ENCODE peak calls at places on chromosomes 11 and 22, in five cellular contexts. D, H, Z, G and Y are unnamed samples.

GRCh38 chr22:19707347-19708322 is 6.7 kb upstream of the SEPTIN5 start:
- DNase-seq in G (peak), D (peak), H (no peak), Z (peak), Y (no peak)

GRCh38 chr22:25844601-25845000 is 102.6 kb downstream of the MYO18B start:
- DNase-seq in D (no peak), G (no peak), Z (no peak), H (no peak), Y (no peak)

GRCh38 chr22:43411040-43411919 is 534 bp upstream of the MPPED1 start:
- DNase-seq in Z (no peak), D (no peak), G (peak), H (no peak), Y (no peak)

GRCh38 chr11:124301482-124301881 is 12.3 kb downstream of the OR8D1 start:
- DNase-seq in Z (no peak), D (no peak), H (no peak), G (no peak), Y (no peak)

GRCh38 chr22:29269230-29269604 is 1.1 kb downstream of the EWSR1 start:
- DNase-seq in D (no peak), G (no peak), H (peak), Z (no peak), Y (no peak)

GRCh38 chr22:30267382-30268302 is 991 bp upstream of the OSM start:
- DNase-seq in Z (no peak), D (no peak), G (peak), H (no peak), Y (no peak)

GRCh38 chr22:48807155-48807554 is 1020.5 kb downstream of the BRD1 start:
- DNase-seq in H (no peak), Z (no peak), G (no peak), D (no peak), Y (no peak)

GRCh38 chr11:113319085-113319484 is 4.7 kb downstream of the TTC12 start:
- DNase-seq in D (no peak), Z (no peak), G (no peak), H (no peak), Y (no peak)

GRCh38 chr11:123086315-123086714 is 24.4 kb upstream of the HSPA8 start:
- DNase-seq in Z (no peak), H (no peak), D (no peak), G (no peak), Y (no peak)

GRCh38 chr11:116867619-116868018 is 30.2 kb upstream of the APOA1 start:
- DNase-seq in G (no peak), H (no peak), D (no peak), Z (no peak), Y (no peak)

GRCh38 chr11:71474141-71474770 is 21.3 kb downstream of the NADSYN1 start:
- DNase-seq in D (no peak), Z (no peak), H (no peak), G (no peak), Y (no peak)

GRCh38 chr22:18033204-18033998 is 9.0 kb upstream of the MICAL3 start:
- DNase-seq in H (no peak), G (no peak), D (no peak), Z (no peak), Y (peak)

GRCh38 chr22:43789452-43789851 is 22.7 kb downstream of the EFCAB6 start:
- DNase-seq in D (peak), Z (no peak), G (no peak), H (no peak), Y (no peak)

GRCh38 chr22:18076060-18076497 is 1.7 kb upstream of the PEX26 start:
- DNase-seq in D (peak), G (peak), Z (no peak), H (peak), Y (peak)

GRCh38 chr22:21837184-21837979 is 30.1 kb downstream of the MAPK1 start:
- DNase-seq in H (no peak), G (no peak), D (no peak), Z (no peak), Y (peak)

GRCh38 chr22:40648386-40648785 is 11.9 kb upstream of the MRTFA start:
- DNase-seq in G (no peak), H (no peak), D (no peak), Z (no peak), Y (no peak)

GRCh38 chr11:66011239-66011784 is 496 bp upstream of the CST6 start:
- DNase-seq in Z (no peak), H (no peak), G (peak), D (no peak), Y (no peak)

GRCh38 chr11:113316251-113316650 is 1.9 kb downstream of the TTC12 start:
- DNase-seq in D (no peak), G (no peak), Z (no peak), H (no peak), Y (no peak)

GRCh38 chr11:112785104-112785503 is 176.1 kb upstream of the NCAM1 start:
- DNase-seq in H (no peak), Z (peak), D (peak), G (no peak), Y (no peak)

GRCh38 chr11:15569626-15570025 is 454.9 kb downstream of the INSC start:
- DNase-seq in Z (no peak), H (no peak), G (no peak), D (no peak), Y (no peak)

GRCh38 chr11:64996710-64997380 is at the start of gene BATF2:
- DNase-seq in H (peak), D (peak), G (peak), Z (peak), Y (peak)

GRCh38 chr11:131193101-131193501 is 177.3 kb upstream of the NTM start:
- DNase-seq in H (no peak), Z (no peak), D (no peak), G (no peak), Y (no peak)

DNA sequence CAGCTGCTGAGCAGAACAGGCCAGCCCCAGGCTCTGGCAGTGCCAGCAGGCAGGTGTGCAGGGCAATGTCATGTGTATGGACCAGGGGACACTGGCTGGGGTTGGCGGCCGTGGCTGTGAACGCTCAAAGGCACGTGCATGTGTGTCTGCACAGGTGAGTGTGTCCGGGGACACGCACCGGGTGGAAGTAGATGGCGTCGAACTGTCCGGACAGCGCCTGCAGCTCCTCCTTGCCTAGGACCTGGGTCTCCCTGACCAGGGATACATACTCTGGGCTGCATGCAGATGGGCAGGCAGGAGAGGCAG is 863 bp downstream of the HDAC10 start:
- DNase-seq in Z (no peak), D (no peak), H (no peak), G (no peak), Y (no peak)
- H3K27ac ChIP-seq in Z (no peak), D (no peak), H (no peak), G (peak), Y (peak)

DNA sequence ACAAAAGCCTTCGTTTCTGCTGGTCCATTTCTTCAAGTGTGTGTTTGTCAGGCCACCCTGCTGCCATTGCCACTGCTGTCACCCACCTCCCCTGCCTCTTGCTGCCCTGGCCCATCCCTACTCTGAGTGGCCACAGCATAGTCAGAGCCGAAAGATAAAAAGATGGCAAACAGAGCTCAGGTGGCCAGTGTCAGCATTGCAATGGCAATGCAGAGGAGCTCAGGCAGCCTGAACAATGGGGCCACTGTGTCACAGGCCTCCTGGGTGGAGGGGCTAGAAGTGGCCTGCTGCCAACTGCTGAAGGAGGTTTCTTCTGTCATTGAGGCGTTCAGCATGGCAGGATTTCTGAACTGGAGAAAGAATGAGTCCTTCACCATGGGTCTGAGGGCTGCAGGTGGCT is 137.1 kb downstream of the CSNK2A3 start:
- DNase-seq in Z (no peak), G (no peak), D (no peak), H (no peak), Y (no peak)
- H3K27ac ChIP-seq in Z (no peak), G (no peak), D (no peak), H (no peak), Y (no peak)

GRCh38 chr11:43835104-43835503 is 45.5 kb upstream of the ALKBH3 start:
- DNase-seq in G (no peak), Z (no peak), D (no peak), H (no peak), Y (no peak)
- H3K27ac ChIP-seq in G (no peak), Z (no peak), D (no peak), H (no peak), Y (no peak)

DNA sequence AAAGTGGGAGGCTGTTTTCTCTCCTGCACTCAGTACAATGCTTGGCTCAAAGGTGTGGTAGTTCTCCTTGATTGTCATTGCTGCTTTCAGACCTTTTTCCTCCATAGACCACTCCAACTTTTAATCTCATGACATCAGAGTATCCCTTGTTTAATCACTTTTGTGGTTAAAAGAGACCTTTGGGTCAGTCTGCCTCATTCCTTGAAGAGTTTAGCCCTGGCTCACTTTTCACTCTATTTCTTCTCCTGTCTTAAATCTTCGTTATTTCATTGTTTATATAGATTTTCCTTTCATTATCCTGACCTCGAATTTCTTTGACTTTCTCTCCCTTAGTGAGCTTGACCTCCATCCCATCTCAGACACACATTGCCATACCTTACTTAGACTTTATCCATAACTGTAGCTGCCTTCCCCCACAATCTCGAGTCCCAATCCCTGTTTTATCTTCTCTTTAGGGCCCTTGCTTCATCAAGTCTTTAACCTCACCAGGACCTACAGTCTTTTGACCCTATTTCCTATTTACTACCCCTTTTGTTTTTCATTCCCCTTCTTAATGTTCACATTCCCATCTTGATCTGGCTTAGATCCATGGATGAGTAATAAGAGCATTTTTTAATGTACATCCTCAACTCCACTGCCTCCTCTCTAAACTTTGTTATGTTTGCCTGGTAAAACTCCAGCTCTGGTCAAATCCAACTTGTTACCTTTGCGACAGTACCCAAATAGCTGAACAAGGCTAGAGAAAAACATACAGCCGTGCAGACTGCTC is 9.5 kb downstream of the ATXN10 start:
- DNase-seq in H (no peak), G (no peak), D (no peak), Z (no peak), Y (no peak)
- H3K27ac ChIP-seq in H (no peak), G (no peak), D (no peak), Z (no peak), Y (no peak)

GRCh38 chr11:72552399-72552910 is 118.1 kb upstream of the CLPB start:
- DNase-seq in D (no peak), Z (no peak), H (no peak), G (no peak), Y (no peak)

GRCh38 chr11:72556433-72556832 is 117.8 kb downstream of the PDE2A start:
- DNase-seq in H (no peak), Z (no peak), D (no peak), G (no peak), Y (no peak)

GRCh38 chr11:72553748-72554147 is 119.4 kb upstream of the CLPB start:
- DNase-seq in D (no peak), G (no peak), Z (no peak), H (no peak), Y (peak)

GRCh38 chr11:72548481-72548880 is 114.2 kb upstream of the CLPB start:
- DNase-seq in H (no peak), D (no peak), G (no peak), Z (no peak), Y (no peak)

GRCh38 chr11:72551571-72551970 is 117.2 kb upstream of the CLPB start:
- DNase-seq in G (no peak), D (no peak), H (no peak), Z (no peak), Y (no peak)
- H3K27ac ChIP-seq in G (no peak), D (no peak), H (no peak), Z (no peak), Y (no peak)

GRCh38 chr11:19345519-19345847 is 104.7 kb upstream of the E2F8 start:
- DNase-seq in G (no peak), H (no peak), D (peak), Z (no peak), Y (no peak)
- H3K27ac ChIP-seq in G (peak), H (no peak), D (no peak), Z (no peak), Y (no peak)

DNA sequence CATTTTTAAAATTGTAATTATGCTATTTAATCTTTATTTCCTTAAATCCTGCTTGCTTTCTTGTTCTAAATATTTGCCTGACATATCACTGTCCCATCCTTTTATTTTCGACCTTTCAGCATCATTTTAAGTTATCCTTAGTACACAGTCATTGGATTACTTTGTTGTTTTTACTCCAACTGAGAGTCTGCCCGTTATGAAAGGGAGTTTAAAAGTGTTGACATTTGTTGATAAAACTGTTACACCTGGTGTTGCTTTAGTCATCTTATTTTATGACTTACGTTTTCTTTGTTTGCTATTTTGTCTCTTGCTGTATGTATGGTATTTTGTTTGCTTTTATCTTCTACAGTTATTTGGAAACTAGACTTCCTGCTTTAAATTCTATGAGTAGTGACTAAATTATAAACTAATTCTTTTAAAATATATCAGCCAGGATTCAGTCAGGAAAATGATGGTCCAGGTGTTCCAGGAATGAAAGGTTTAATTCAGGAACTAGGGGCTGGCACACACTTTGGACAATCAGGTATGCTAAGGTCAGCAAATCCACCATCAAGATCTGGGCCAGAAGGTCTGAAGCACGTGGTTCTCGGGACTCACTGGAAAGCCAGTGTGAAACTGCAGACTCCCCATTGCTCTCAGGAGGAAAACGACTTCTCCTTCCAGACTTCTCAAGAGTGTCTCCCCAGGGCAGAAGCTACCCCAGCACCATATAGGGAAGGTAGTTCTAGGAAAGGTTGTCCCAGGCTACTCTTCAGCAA is 86.0 kb downstream of the RASSF10 start:
- DNase-seq in H (peak), Z (no peak), D (no peak), G (no peak), Y (no peak)
- H3K27ac ChIP-seq in H (no peak), Z (no peak), D (no peak), G (no peak), Y (no peak)

DNA sequence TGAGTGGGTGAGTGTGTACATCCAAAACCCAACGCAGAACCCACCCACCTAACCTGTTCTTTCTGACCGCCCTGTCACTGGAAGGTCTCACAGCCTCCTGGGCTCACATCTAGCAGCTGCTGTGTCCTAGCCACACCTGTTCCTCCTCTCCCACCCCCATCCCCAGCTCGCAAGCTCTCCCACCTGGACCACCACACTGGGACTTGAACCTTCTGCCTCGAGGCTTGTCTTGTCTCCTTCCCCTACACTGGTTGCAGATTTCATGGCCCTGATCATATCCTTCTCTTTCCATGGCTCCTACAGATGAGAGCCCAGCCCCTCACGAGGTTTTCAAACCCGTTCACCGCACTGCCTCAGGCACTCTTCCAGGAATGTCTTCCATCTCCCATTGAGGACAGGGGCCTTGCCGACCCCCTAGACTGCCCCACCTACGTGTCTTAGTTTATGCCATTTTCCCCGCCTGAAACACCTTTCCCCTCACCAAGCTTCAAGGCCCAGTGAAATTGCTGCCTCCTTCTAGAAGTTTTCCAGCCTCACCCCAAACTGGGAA is 6.7 kb downstream of the IFITM10 start:
- DNase-seq in Z (peak), D (no peak), H (no peak), G (no peak), Y (no peak)
- H3K27ac ChIP-seq in Z (no peak), D (no peak), H (no peak), G (no peak), Y (no peak)

DNA sequence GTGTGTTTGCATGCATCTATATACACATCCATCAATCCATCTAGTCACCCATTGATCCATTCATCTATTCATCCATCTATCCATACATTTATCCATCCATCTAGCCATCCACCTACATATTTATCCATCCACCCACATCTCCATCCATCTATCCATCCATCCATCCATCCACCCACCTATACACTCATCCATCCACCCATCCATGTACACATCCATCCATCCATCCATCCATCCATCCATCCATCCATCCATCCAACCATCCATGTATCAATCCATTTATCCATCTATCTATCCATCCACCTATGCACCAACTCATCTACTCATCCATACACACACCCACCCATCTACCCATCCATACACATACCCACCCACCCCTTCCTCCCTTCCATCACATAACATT is 18.8 kb upstream of the MYEOV start:
- DNase-seq in D (no peak), Z (no peak), G (no peak), H (no peak), Y (no peak)
- H3K27ac ChIP-seq in D (no peak), Z (no peak), G (peak), H (peak), Y (no peak)

DNA sequence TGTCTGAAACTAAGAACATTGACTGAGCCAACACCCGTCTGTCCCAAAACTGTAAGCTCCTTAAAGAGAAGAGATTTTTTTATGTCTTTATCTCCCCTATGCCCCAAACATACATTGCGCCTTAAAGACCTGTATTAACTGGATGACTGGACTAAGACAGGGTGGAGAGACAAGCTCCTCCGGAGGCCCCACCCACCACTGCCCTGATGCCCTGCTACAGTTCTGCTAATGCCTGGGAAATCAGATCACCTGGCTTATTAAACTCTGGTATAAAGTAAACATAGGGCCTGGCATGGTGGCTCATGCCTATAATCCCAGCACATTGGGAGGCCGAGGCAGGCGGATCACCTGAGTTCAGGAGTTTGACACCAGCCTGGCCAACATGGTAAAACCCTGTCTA is 203.7 kb downstream of the TENM4 start:
- DNase-seq in G (no peak), D (no peak), H (no peak), Z (no peak), Y (no peak)
- H3K27ac ChIP-seq in G (peak), D (no peak), H (no peak), Z (no peak), Y (no peak)